ENCODE peak calls at places on chromosomes 12 and 14, in five cellular contexts. E is colonic mucosa, B is mucosa of gallbladder, Y is AG09319, L is NCI-H345. K is an unnamed sample.

GRCh38 chr14:20632831-20633771 is 8.4 kb downstream of the OR6S1 start:
- DNase-seq in B (no peak), L (no peak), E (peak; percentile 68), Y (peak; percentile 58), K (no peak)

GRCh38 chr12:105476616-105477015 is 146.1 kb downstream of the C12orf75 start:
- DNase-seq in E (no peak), B (no peak), L (no peak), Y (no peak), K (no peak)

GRCh38 chr14:74414793-74415437 is 11.1 kb downstream of the SYNDIG1L start:
- DNase-seq in B (no peak), Y (no peak), L (no peak), E (no peak), K (no peak)

GRCh38 chr12:57340104-57340503 is 89.1 kb upstream of the STAC3 start:
- DNase-seq in B (peak; percentile 69), E (peak; percentile 33), L (no peak), Y (no peak), K (no peak)

GRCh38 chr12:28172434-28173030 is 17.7 kb upstream of the CCDC91 start:
- DNase-seq in E (peak; percentile 33), B (peak; percentile 16), Y (peak; percentile 19), L (peak; percentile 10), K (no peak)

GRCh38 chr14:26401170-26401968 is 196.5 kb downstream of the NOVA1 start:
- DNase-seq in L (peak; percentile 68), E (no peak), B (no peak), Y (no peak), K (peak; percentile 91)

GRCh38 chr14:58100735-58101368 is 51.2 kb downstream of the ARMH4 start:
- DNase-seq in B (no peak), Y (no peak), L (no peak), E (no peak), K (no peak)

GRCh38 chr12:46473634-46474201 is 101.1 kb upstream of the SLC38A2 start:
- DNase-seq in B (peak; percentile 63), E (peak; percentile 81), L (no peak), Y (peak; percentile 80), K (peak; percentile 56)

GRCh38 chr12:21851151-21851550 is 76.6 kb upstream of the KCNJ8 start:
- DNase-seq in B (no peak), Y (no peak), E (no peak), L (no peak), K (no peak)

GRCh38 chr14:103542545-103543088 is 13.6 kb downstream of the TRMT61A start:
- DNase-seq in Y (no peak), B (no peak), E (no peak), L (peak; percentile 70), K (no peak)

GRCh38 chr14:58488550-58488949 is 61.0 kb downstream of the KIAA0586 start:
- DNase-seq in B (no peak), Y (no peak), E (no peak), L (no peak), K (no peak)

GRCh38 chr12:17992002-17992656 is 97.9 kb downstream of the RERGL start:
- DNase-seq in E (no peak), L (peak; percentile 61), B (no peak), Y (no peak), K (peak; percentile 2)

GRCh38 chr14:98700748-98701147 is 571.2 kb downstream of the BCL11B start:
- DNase-seq in Y (no peak), B (peak; percentile 4), E (no peak), L (no peak), K (no peak)

GRCh38 chr12:120115692-120116442 is 686 bp downstream of the RAB35 start:
- DNase-seq in L (peak; percentile 22), B (no peak), E (peak; percentile 44), Y (no peak), K (no peak)

GRCh38 chr14:65604946-65605345 is 192.4 kb downstream of the FUT8 start:
- DNase-seq in L (no peak), Y (no peak), B (no peak), E (no peak), K (no peak)

GRCh38 chr14:105840266-105841021 is 314.1 kb downstream of the TMEM121 start:
- DNase-seq in L (no peak), Y (no peak), B (no peak), E (peak; percentile 10), K (no peak)

GRCh38 chr12:96436366-96437295 is 36.4 kb upstream of the CDK17 start:
- DNase-seq in Y (no peak), E (no peak), B (no peak), L (no peak), K (no peak)

GRCh38 chr12:31874961-31875608 is 84.1 kb upstream of the RESF1 start:
- DNase-seq in Y (peak; percentile 14), L (no peak), B (peak; percentile 60), E (peak; percentile 25), K (no peak)

GRCh38 chr12:51953925-51954324 is 2.4 kb downstream of the ACVR1B start:
- DNase-seq in E (no peak), B (no peak), L (no peak), Y (no peak), K (no peak)

GRCh38 chr12:89610366-89610765 is 84.5 kb upstream of the POC1B start:
- DNase-seq in B (no peak), E (no peak), Y (no peak), L (no peak), K (no peak)

K was measured in NCI-H2029 treated with DMSO at 0.1 percent for 48 hours.